ENCODE peak calls at places on chromosomes 13 and 19, in four cellular contexts. One of them, this sample, is unnamed.

GRCh38 chr19:14027856-14028450 is at the start of gene RLN3:
- DNase-seq in tibial artery: no peak
- DNase-seq in fibroblast of villous mesenchyme: no peak
- DNase-seq in neural progenitor cell: no peak
- DNase-seq in this sample: no peak

GRCh38 chr13:71618154-71618553 is 248.8 kb downstream of the DACH1 start:
- DNase-seq in tibial artery: no peak
- DNase-seq in fibroblast of villous mesenchyme: peak; percentile 64
- DNase-seq in neural progenitor cell: no peak
- DNase-seq in this sample: no peak

GRCh38 chr19:52212572-52213255 is 22.9 kb downstream of the PPP2R1A start:
- DNase-seq in tibial artery: peak; percentile 53
- DNase-seq in fibroblast of villous mesenchyme: no peak
- DNase-seq in neural progenitor cell: no peak
- DNase-seq in this sample: no peak

GRCh38 chr19:38683393-38684077 is 36.1 kb downstream of the ACTN4 start:
- DNase-seq in tibial artery: peak; percentile 90
- DNase-seq in fibroblast of villous mesenchyme: peak; percentile 84
- DNase-seq in neural progenitor cell: peak; percentile 40
- DNase-seq in this sample: peak; percentile 89

GRCh38 chr19:52070496-52070895 is 21.9 kb upstream of the ZNF432 start:
- DNase-seq in tibial artery: no peak
- DNase-seq in fibroblast of villous mesenchyme: peak; percentile 42
- DNase-seq in neural progenitor cell: no peak
- DNase-seq in this sample: no peak

GRCh38 chr13:70090036-70090723 is 17.4 kb upstream of the ATXN8OS start:
- DNase-seq in tibial artery: no peak
- DNase-seq in fibroblast of villous mesenchyme: no peak
- DNase-seq in neural progenitor cell: no peak
- DNase-seq in this sample: no peak

GRCh38 chr13:26541041-26541440 is 16.4 kb upstream of the WASF3 start:
- DNase-seq in tibial artery: no peak
- DNase-seq in fibroblast of villous mesenchyme: no peak
- DNase-seq in neural progenitor cell: no peak
- DNase-seq in this sample: no peak

GRCh38 chr13:43792456-43792855 is 5.7 kb upstream of the ENOX1 start:
- DNase-seq in tibial artery: no peak
- DNase-seq in fibroblast of villous mesenchyme: peak; percentile 3
- DNase-seq in neural progenitor cell: no peak
- DNase-seq in this sample: peak; percentile 83

GRCh38 chr13:101751488-101751887 is 299.0 kb downstream of the ITGBL1 start:
- DNase-seq in tibial artery: no peak
- DNase-seq in fibroblast of villous mesenchyme: peak; percentile 97
- DNase-seq in neural progenitor cell: no peak
- DNase-seq in this sample: peak; percentile 61

GRCh38 chr19:41367848-41368301 is 3.9 kb upstream of the B9D2 start:
- DNase-seq in tibial artery: no peak
- DNase-seq in fibroblast of villous mesenchyme: peak; percentile 97
- DNase-seq in neural progenitor cell: no peak
- DNase-seq in this sample: peak; percentile 95

GRCh38 chr13:75196112-75196855 is 285.7 kb downstream of the TBC1D4 start:
- DNase-seq in tibial artery: no peak
- DNase-seq in fibroblast of villous mesenchyme: peak; percentile 74
- DNase-seq in neural progenitor cell: no peak
- DNase-seq in this sample: peak; percentile 53

GRCh38 chr19:15463865-15464371 is 426 bp downstream of the RASAL3 start:
- DNase-seq in tibial artery: no peak
- DNase-seq in fibroblast of villous mesenchyme: no peak
- DNase-seq in neural progenitor cell: no peak
- DNase-seq in this sample: no peak

GRCh38 chr19:45117167-45117594 is 24.2 kb downstream of the PPP1R37 start:
- DNase-seq in tibial artery: no peak
- DNase-seq in fibroblast of villous mesenchyme: peak; percentile 46
- DNase-seq in neural progenitor cell: peak; percentile 63
- DNase-seq in this sample: no peak

GRCh38 chr13:85371254-85371653 is 428.0 kb downstream of the SLITRK6 start:
- DNase-seq in tibial artery: no peak
- DNase-seq in fibroblast of villous mesenchyme: no peak
- DNase-seq in neural progenitor cell: no peak
- DNase-seq in this sample: no peak

GRCh38 chr13:84917252-84917878 is 881.9 kb downstream of the SLITRK6 start:
- DNase-seq in tibial artery: no peak
- DNase-seq in fibroblast of villous mesenchyme: peak; percentile 3
- DNase-seq in neural progenitor cell: no peak
- DNase-seq in this sample: peak; percentile 6

GRCh38 chr19:1850809-1851544 is 2.7 kb upstream of the REXO1 start:
- DNase-seq in tibial artery: no peak
- DNase-seq in fibroblast of villous mesenchyme: no peak
- DNase-seq in neural progenitor cell: no peak
- DNase-seq in this sample: no peak

GRCh38 chr19:49409441-49410029 is 13.7 kb downstream of the PTH2 start:
- DNase-seq in tibial artery: no peak
- DNase-seq in fibroblast of villous mesenchyme: no peak
- DNase-seq in neural progenitor cell: no peak
- DNase-seq in this sample: no peak

GRCh38 chr19:5132698-5133651 is 164.1 kb downstream of the KDM4B start:
- DNase-seq in tibial artery: no peak
- DNase-seq in fibroblast of villous mesenchyme: no peak
- DNase-seq in neural progenitor cell: no peak
- DNase-seq in this sample: no peak

GRCh38 chr19:5133986-5134595 is 165.2 kb downstream of the KDM4B start:
- DNase-seq in tibial artery: no peak
- DNase-seq in fibroblast of villous mesenchyme: no peak
- DNase-seq in neural progenitor cell: no peak
- DNase-seq in this sample: no peak

GRCh38 chr19:5130371-5131030 is 161.6 kb downstream of the KDM4B start:
- DNase-seq in tibial artery: no peak
- DNase-seq in fibroblast of villous mesenchyme: no peak
- DNase-seq in neural progenitor cell: no peak
- DNase-seq in this sample: no peak

GRCh38 chr19:5131031-5131865 is 162.3 kb downstream of the KDM4B start:
- DNase-seq in tibial artery: no peak
- DNase-seq in fibroblast of villous mesenchyme: no peak
- DNase-seq in neural progenitor cell: no peak
- DNase-seq in this sample: no peak

GRCh38 chr19:5131866-5132561 is 163.1 kb downstream of the KDM4B start:
- DNase-seq in tibial artery: no peak
- DNase-seq in fibroblast of villous mesenchyme: no peak
- DNase-seq in neural progenitor cell: peak; percentile 78
- DNase-seq in this sample: no peak
- H3K4me3 ChIP-seq in tibial artery: no peak overlapping the region
- H3K4me3 ChIP-seq in fibroblast of villous mesenchyme: no peak overlapping the region
- H3K4me3 ChIP-seq in neural progenitor cell: no peak overlapping the region
- H3K4me3 ChIP-seq in this sample: no peak overlapping the region

DNA sequence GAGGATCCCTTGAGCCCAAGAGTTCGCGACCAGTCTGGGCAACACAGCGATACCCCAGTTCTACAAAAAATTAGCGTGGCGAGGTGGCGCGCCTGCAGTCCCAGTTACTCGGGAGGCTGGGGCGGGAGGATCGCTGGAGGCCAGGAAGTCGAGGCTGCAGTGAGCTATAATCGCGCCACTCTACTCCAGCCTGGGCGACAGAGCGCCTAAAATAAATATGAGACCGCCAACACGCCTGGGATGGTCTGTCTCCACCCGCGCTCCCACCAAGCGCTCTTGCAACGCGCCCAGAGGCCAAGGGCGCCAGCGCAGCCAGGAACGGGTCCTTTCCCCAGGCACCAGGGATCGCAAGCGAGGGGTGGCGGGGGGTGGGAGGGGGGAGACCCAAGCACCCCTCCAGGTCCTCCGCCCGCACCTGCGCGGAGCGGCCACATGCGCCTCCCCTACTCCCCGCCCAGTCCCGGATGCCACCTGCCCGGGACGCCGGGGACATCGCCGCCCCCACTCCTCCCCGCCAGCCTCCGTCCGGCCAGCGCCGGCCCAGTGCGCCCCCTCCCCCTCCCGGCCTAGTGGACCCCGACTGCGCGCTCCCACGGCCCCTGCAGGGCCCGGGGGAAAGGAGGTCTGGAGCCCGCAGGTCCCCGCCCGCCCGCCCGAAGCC is 441 bp downstream of the RHPN2 start:
- DNase-seq in tibial artery: no peak
- DNase-seq in fibroblast of villous mesenchyme: peak; percentile 20
- DNase-seq in neural progenitor cell: no peak
- DNase-seq in this sample: no peak
- TF ChIP-seq CTCF in tibial artery: no peak
- TF ChIP-seq CTCF in fibroblast of villous mesenchyme: no peak
- TF ChIP-seq CTCF in neural progenitor cell: no peak
- TF ChIP-seq CTCF in this sample: no peak

GRCh38 chr19:47729799-47730520 is 15.4 kb upstream of the NOP53 start:
- DNase-seq in tibial artery: peak; percentile 88
- DNase-seq in fibroblast of villous mesenchyme: no peak
- DNase-seq in neural progenitor cell: peak; percentile 82
- DNase-seq in this sample: no peak
- H3K4me3 ChIP-seq in tibial artery: peak overlapping the region; percentile 52
- H3K4me3 ChIP-seq in fibroblast of villous mesenchyme: no peak overlapping the region
- H3K4me3 ChIP-seq in neural progenitor cell: peak overlapping the region; percentile 65
- H3K4me3 ChIP-seq in this sample: no peak overlapping the region

GRCh38 chr13:21557995-21558394 is 46.0 kb downstream of the MICU2 start:
- DNase-seq in tibial artery: no peak
- DNase-seq in fibroblast of villous mesenchyme: peak; percentile 37
- DNase-seq in neural progenitor cell: peak; percentile 59
- DNase-seq in this sample: peak; percentile 30
- TF ChIP-seq CTCF in tibial artery: no peak
- TF ChIP-seq CTCF in fibroblast of villous mesenchyme: peak; percentile 66
- TF ChIP-seq CTCF in neural progenitor cell: peak; percentile 67
- TF ChIP-seq CTCF in this sample: peak; percentile 46

GRCh38 chr13:24672141-24673132 is 7.8 kb upstream of the ATP12A start:
- DNase-seq in tibial artery: no peak
- DNase-seq in fibroblast of villous mesenchyme: no peak
- DNase-seq in neural progenitor cell: no peak
- DNase-seq in this sample: peak; percentile 29

GRCh38 chr13:24670174-24670573 is 10.0 kb upstream of the ATP12A start:
- DNase-seq in tibial artery: no peak
- DNase-seq in fibroblast of villous mesenchyme: no peak
- DNase-seq in neural progenitor cell: no peak
- DNase-seq in this sample: no peak

GRCh38 chr13:24671367-24672117 is 8.7 kb upstream of the ATP12A start:
- DNase-seq in tibial artery: no peak
- DNase-seq in fibroblast of villous mesenchyme: peak; percentile 86
- DNase-seq in neural progenitor cell: peak; percentile 69
- DNase-seq in this sample: peak; percentile 96

GRCh38 chr13:24668955-24669354 is 11.3 kb upstream of the ATP12A start:
- DNase-seq in tibial artery: no peak
- DNase-seq in fibroblast of villous mesenchyme: no peak
- DNase-seq in neural progenitor cell: no peak
- DNase-seq in this sample: no peak

DNA sequence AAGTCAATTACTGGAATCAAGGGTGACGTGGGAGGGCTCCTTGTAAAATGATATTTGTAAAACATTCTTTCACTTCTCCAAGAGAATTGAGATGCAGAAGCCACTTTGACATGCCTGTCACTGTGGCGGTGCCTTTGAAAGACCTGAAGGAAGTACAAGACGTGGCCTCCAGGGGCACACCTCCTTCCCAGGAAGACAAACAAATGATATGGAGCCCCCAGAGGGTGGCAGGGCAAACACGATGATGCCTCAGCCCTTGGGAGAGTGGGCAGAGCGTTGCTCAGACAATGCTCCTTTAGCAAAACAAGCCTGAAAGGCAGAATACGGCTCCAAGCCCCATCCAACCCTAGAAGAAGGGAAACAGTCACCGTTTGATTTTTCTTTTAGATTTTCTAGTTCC is 9.3 kb upstream of the ATP12A start:
- DNase-seq in tibial artery: no peak
- DNase-seq in fibroblast of villous mesenchyme: no peak
- DNase-seq in neural progenitor cell: peak; percentile 77
- DNase-seq in this sample: no peak
- H3K4me3 ChIP-seq in tibial artery: no peak overlapping the region
- H3K4me3 ChIP-seq in fibroblast of villous mesenchyme: no peak overlapping the region
- H3K4me3 ChIP-seq in neural progenitor cell: peak overlapping the region; percentile 34
- H3K4me3 ChIP-seq in this sample: peak overlapping the region; percentile 30

DNA sequence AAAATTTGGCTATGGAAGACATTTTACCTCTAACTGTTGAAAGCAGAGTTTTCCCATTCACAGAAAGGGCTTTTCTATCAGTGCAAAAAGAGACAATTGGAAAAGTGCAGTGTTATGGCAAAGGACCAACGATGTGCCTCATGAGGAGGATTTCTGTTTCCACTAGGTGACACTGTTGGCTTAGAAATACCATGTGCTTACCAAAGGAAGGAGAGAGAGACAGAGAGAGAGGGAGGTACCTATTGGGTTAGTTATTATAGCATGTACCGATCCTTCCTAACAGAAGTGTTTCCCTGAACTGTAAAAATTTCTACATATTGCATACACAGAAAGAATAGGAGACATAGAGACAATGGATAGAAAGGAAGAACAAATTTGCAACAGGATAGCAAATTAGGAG is 23.9 kb upstream of the PSG4 start:
- DNase-seq in tibial artery: no peak
- DNase-seq in fibroblast of villous mesenchyme: peak; percentile 35
- DNase-seq in neural progenitor cell: no peak
- DNase-seq in this sample: peak; percentile 31
- TF ChIP-seq CTCF in tibial artery: no peak
- TF ChIP-seq CTCF in fibroblast of villous mesenchyme: peak; percentile 44
- TF ChIP-seq CTCF in neural progenitor cell: no peak
- TF ChIP-seq CTCF in this sample: peak; percentile 38